ENCODE peak calls at places on chromosomes 2 and 18, in four cellular contexts. N is left lung, C is transverse colon, W is GM23248. K is an unnamed sample.

GRCh38 chr18:48631851-48632250 is 93.0 kb downstream of the CTIF start:
- DNase-seq in W (no peak), C (no peak), N (no peak), K (no peak)

GRCh38 chr2:119407430-119408220 is 24.0 kb upstream of the TMEM37 start:
- DNase-seq in N (no peak), W (peak), C (peak), K (no peak)

GRCh38 chr2:199596549-199596948 is 138.8 kb upstream of the SATB2 start:
- DNase-seq in C (peak), W (peak), N (no peak), K (no peak)

GRCh38 chr2:159555651-159556392 is 60.5 kb downstream of the BAZ2B start:
- DNase-seq in W (no peak), C (no peak), N (no peak), K (no peak)

GRCh38 chr2:203852760-203853159 is 14.8 kb upstream of the CTLA4 start:
- DNase-seq in N (no peak), W (no peak), C (no peak), K (no peak)

GRCh38 chr2:145927398-145927951 is 1407.6 kb upstream of the ZEB2 start:
- DNase-seq in W (no peak), C (no peak), N (no peak), K (no peak)

GRCh38 chr2:177253704-177254103 is 10.8 kb downstream of the NFE2L2 start:
- DNase-seq in W (no peak), C (no peak), N (no peak), K (no peak)

GRCh38 chr2:226130192-226130591 is 669.4 kb downstream of the IRS1 start:
- DNase-seq in N (no peak), C (no peak), W (peak), K (no peak)

GRCh38 chr2:173741715-173742114 is 223.5 kb downstream of the SP3 start:
- DNase-seq in N (no peak), C (no peak), W (peak), K (no peak)

GRCh38 chr18:34802938-34803337 is 92.8 kb downstream of the DTNA start:
- DNase-seq in W (peak), C (no peak), N (no peak), K (no peak)

GRCh38 chr18:36539674-36540073 is 242.2 kb downstream of the FHOD3 start:
- DNase-seq in N (no peak), C (no peak), W (peak), K (no peak)

GRCh38 chr2:240797500-240797895 is 22.5 kb downstream of the KIF1A start:
- DNase-seq in C (no peak), N (peak), W (no peak), K (no peak)

GRCh38 chr18:6810191-6810590 is 80.7 kb downstream of the ARHGAP28 start:
- DNase-seq in N (no peak), W (peak), C (no peak), K (no peak)

GRCh38 chr2:152627010-152627957 is 90.0 kb downstream of the PRPF40A start:
- DNase-seq in C (no peak), W (peak), N (no peak), K (no peak)

GRCh38 chr18:36624451-36625167 is 204.2 kb downstream of the TPGS2 start:
- DNase-seq in W (no peak), N (no peak), C (no peak), K (no peak)

GRCh38 chr2:36380624-36381481 is 25.3 kb downstream of the CRIM1 start:
- DNase-seq in C (peak), N (peak), W (no peak), K (no peak)

GRCh38 chr2:1854747-1855146 is 110.4 kb upstream of the PXDN start:
- DNase-seq in N (no peak), W (peak), C (no peak), K (no peak)

GRCh38 chr2:188693111-188693510 is 281.1 kb upstream of the COL3A1 start:
- DNase-seq in C (peak), W (no peak), N (peak), K (no peak)

GRCh38 chr2:219030177-219030940 is 11.0 kb downstream of the CFAP65 start:
- DNase-seq in W (no peak), N (no peak), C (no peak), K (no peak)

GRCh38 chr2:192194065-192194865 is 468 bp downstream of the TMEFF2 start:
- DNase-seq in W (peak), N (peak), C (no peak), K (no peak)

GRCh38 chr18:22564036-22564435 is 146.3 kb upstream of the CTAGE1 start:
- DNase-seq in W (peak), N (no peak), C (no peak), K (no peak)

GRCh38 chr2:196607073-196607472 is 32.4 kb upstream of the CCDC150 start:
- DNase-seq in N (no peak), C (no peak), W (peak), K (no peak)

GRCh38 chr2:176552456-176553135 is 283.4 kb downstream of the MTX2 start:
- DNase-seq in N (no peak), C (no peak), W (peak), K (no peak)

GRCh38 chr2:239762742-239763269 is 262.3 kb downstream of the NDUFA10 start:
- DNase-seq in N (peak), W (peak), C (no peak), K (no peak)

GRCh38 chr2:54899576-54900200 is 150.6 kb downstream of the RTN4 start:
- DNase-seq in N (no peak), C (no peak), W (peak), K (no peak)
- H3K4me3 ChIP-seq in N (no peak), C (no peak), W (no peak), K (no peak)

GRCh38 chr2:172404824-172405223 is 22.6 kb upstream of the ITGA6 start:
- DNase-seq in C (no peak), W (peak), N (no peak), K (no peak)

GRCh38 chr2:172403881-172404470 is 23.4 kb upstream of the ITGA6 start:
- DNase-seq in C (no peak), N (no peak), W (no peak), K (no peak)

GRCh38 chr2:172403402-172403801 is 24.0 kb upstream of the ITGA6 start:
- DNase-seq in C (no peak), W (no peak), N (no peak), K (no peak)

GRCh38 chr2:172399765-172400164 is 27.6 kb upstream of the ITGA6 start:
- DNase-seq in C (no peak), W (no peak), N (no peak), K (no peak)

DNA sequence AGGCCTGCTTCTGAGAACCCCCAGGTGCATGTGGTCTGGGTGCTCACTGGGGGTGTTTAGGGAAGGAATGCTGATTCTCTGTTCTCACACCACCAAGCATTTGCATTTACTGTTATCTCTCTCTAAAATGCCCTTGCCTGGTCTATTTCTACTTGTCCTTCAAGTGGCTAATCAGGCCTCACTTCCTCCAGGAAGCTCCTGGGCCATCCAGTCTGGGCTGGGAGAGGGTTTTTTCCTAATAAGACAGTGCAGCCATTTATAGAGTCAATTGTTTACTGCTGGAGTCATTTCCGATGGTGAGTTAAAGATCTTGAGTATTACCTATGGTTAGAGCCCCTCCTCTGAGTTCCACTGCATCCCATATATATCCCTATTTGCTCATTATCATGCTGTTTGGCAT is 25.2 kb upstream of the ITGA6 start:
- DNase-seq in W (no peak), N (no peak), C (no peak), K (no peak)
- H3K27ac ChIP-seq in W (no peak), N (no peak), C (no peak), K (no peak)

GRCh38 chr2:46549159-46549902 is 70.0 kb downstream of the TMEM247 start:
- DNase-seq in W (no peak), C (peak), N (no peak), K (no peak)
- H3K4me3 ChIP-seq in W (no peak), C (no peak), N (no peak), K (no peak)

DNA sequence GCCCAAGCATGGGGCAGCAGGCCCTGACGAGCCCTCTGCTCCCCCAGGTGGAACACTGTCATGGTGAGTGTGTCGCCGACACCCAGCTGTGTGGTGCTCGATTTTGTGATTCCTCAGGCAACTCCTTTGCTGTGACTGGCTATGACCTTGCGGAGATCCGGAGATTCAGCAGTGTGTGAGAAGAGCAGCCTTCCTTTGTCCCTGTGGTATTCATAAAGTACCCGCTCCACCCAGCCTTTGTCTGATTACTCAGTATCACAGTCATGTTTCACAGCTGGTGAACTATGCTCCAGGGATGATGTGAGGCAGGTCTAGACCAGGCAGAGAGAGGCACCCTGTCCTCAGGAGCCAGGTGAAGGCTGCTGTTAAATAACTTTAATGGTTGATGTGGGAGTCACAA is 4.0 kb downstream of the WDR54 start:
- DNase-seq in N (no peak), W (peak), C (no peak), K (no peak)
- H3K27ac ChIP-seq in N (no peak), W (peak), C (no peak), K (no peak)